ENCODE peak calls at places on chromosomes 6 and 20, in ten cellular contexts. One of them, this sample, is unnamed.

GRCh38 chr6:88517737-88518136 is 351.6 kb upstream of the CNR1 start:
- DNase-seq in activated CD4-positive, CD25-positive, alpha-beta regulatory T cell: no peak
- DNase-seq in activated T-helper 2 cell treated with anti-CD3 and anti-CD28 coated beads, Interferon-gamma antibody, Interleukin-2, Interleukin-4, amounts not matched to agents 10 μg/mL and 5 μg/mL and 100 μg/mL, durations not matched to agents 14 hours and 24 hours and 36 hours: no peak
- DNase-seq in NCI-H460: no peak
- DNase-seq in A172: no peak
- DNase-seq in ELR: peak; percentile 19
- DNase-seq in NCI-H1092: no peak
- DNase-seq in activated T-helper 1 cell treated with anti-CD3 and anti-CD28 coated beads, Interleukin-12 subunit alpha, Interleukin-12 subunit beta, Interleukin-2, Interleukin-4 antibody, amounts not matched to agents 30 ng/mL and 10 ng/mL and 1 ng/mL, durations not matched to agents 14 hours and 24 hours and 36 hours: no peak
- DNase-seq in HCEC 1CT: peak; percentile 10
- DNase-seq in B cell: no peak
- DNase-seq in this sample: no peak

GRCh38 chr20:41364236-41364855 is 2.3 kb downstream of the EMILIN3 start:
- DNase-seq in activated CD4-positive, CD25-positive, alpha-beta regulatory T cell: no peak
- DNase-seq in activated T-helper 2 cell treated with anti-CD3 and anti-CD28 coated beads, Interferon-gamma antibody, Interleukin-2, Interleukin-4, amounts not matched to agents 10 μg/mL and 5 μg/mL and 100 μg/mL, durations not matched to agents 14 hours and 24 hours and 36 hours: no peak
- DNase-seq in NCI-H460: no peak
- DNase-seq in A172: no peak
- DNase-seq in ELR: no peak
- DNase-seq in NCI-H1092: no peak
- DNase-seq in activated T-helper 1 cell treated with anti-CD3 and anti-CD28 coated beads, Interleukin-12 subunit alpha, Interleukin-12 subunit beta, Interleukin-2, Interleukin-4 antibody, amounts not matched to agents 30 ng/mL and 10 ng/mL and 1 ng/mL, durations not matched to agents 14 hours and 24 hours and 36 hours: no peak
- DNase-seq in HCEC 1CT: no peak
- DNase-seq in B cell: no peak
- DNase-seq in this sample: no peak

GRCh38 chr6:107114213-107114871 is 973 bp downstream of the BEND3 start:
- DNase-seq in activated CD4-positive, CD25-positive, alpha-beta regulatory T cell: peak; percentile 38
- DNase-seq in activated T-helper 2 cell treated with anti-CD3 and anti-CD28 coated beads, Interferon-gamma antibody, Interleukin-2, Interleukin-4, amounts not matched to agents 10 μg/mL and 5 μg/mL and 100 μg/mL, durations not matched to agents 14 hours and 24 hours and 36 hours: peak; percentile 69
- DNase-seq in NCI-H460: peak; percentile 65
- DNase-seq in A172: peak; percentile 57
- DNase-seq in ELR: peak; percentile 87
- DNase-seq in NCI-H1092: peak; percentile 82
- DNase-seq in activated T-helper 1 cell treated with anti-CD3 and anti-CD28 coated beads, Interleukin-12 subunit alpha, Interleukin-12 subunit beta, Interleukin-2, Interleukin-4 antibody, amounts not matched to agents 30 ng/mL and 10 ng/mL and 1 ng/mL, durations not matched to agents 14 hours and 24 hours and 36 hours: peak; percentile 70
- DNase-seq in HCEC 1CT: peak; percentile 79
- DNase-seq in B cell: peak; percentile 69
- DNase-seq in this sample: peak; percentile 91

GRCh38 chr6:138689849-138690248 is 83.7 kb upstream of the CCDC28A start:
- DNase-seq in activated CD4-positive, CD25-positive, alpha-beta regulatory T cell: no peak
- DNase-seq in activated T-helper 2 cell treated with anti-CD3 and anti-CD28 coated beads, Interferon-gamma antibody, Interleukin-2, Interleukin-4, amounts not matched to agents 10 μg/mL and 5 μg/mL and 100 μg/mL, durations not matched to agents 14 hours and 24 hours and 36 hours: no peak
- DNase-seq in NCI-H460: no peak
- DNase-seq in A172: no peak
- DNase-seq in ELR: no peak
- DNase-seq in NCI-H1092: no peak
- DNase-seq in activated T-helper 1 cell treated with anti-CD3 and anti-CD28 coated beads, Interleukin-12 subunit alpha, Interleukin-12 subunit beta, Interleukin-2, Interleukin-4 antibody, amounts not matched to agents 30 ng/mL and 10 ng/mL and 1 ng/mL, durations not matched to agents 14 hours and 24 hours and 36 hours: no peak
- DNase-seq in HCEC 1CT: no peak
- DNase-seq in B cell: no peak
- DNase-seq in this sample: no peak

GRCh38 chr20:10074513-10074912 is 39.7 kb downstream of the ANKEF1 start:
- DNase-seq in activated CD4-positive, CD25-positive, alpha-beta regulatory T cell: no peak
- DNase-seq in activated T-helper 2 cell treated with anti-CD3 and anti-CD28 coated beads, Interferon-gamma antibody, Interleukin-2, Interleukin-4, amounts not matched to agents 10 μg/mL and 5 μg/mL and 100 μg/mL, durations not matched to agents 14 hours and 24 hours and 36 hours: no peak
- DNase-seq in NCI-H460: peak; percentile 38
- DNase-seq in A172: peak; percentile 91
- DNase-seq in ELR: peak; percentile 96
- DNase-seq in NCI-H1092: no peak
- DNase-seq in activated T-helper 1 cell treated with anti-CD3 and anti-CD28 coated beads, Interleukin-12 subunit alpha, Interleukin-12 subunit beta, Interleukin-2, Interleukin-4 antibody, amounts not matched to agents 30 ng/mL and 10 ng/mL and 1 ng/mL, durations not matched to agents 14 hours and 24 hours and 36 hours: no peak
- DNase-seq in HCEC 1CT: peak; percentile 94
- DNase-seq in B cell: no peak
- DNase-seq in this sample: no peak

GRCh38 chr6:33585403-33586107 is 5.5 kb upstream of the BAK1 start:
- DNase-seq in activated CD4-positive, CD25-positive, alpha-beta regulatory T cell: peak; percentile 61
- DNase-seq in activated T-helper 2 cell treated with anti-CD3 and anti-CD28 coated beads, Interferon-gamma antibody, Interleukin-2, Interleukin-4, amounts not matched to agents 10 μg/mL and 5 μg/mL and 100 μg/mL, durations not matched to agents 14 hours and 24 hours and 36 hours: peak; percentile 83
- DNase-seq in NCI-H460: peak; percentile 68
- DNase-seq in A172: peak; percentile 73
- DNase-seq in ELR: peak; percentile 86
- DNase-seq in NCI-H1092: peak; percentile 47
- DNase-seq in activated T-helper 1 cell treated with anti-CD3 and anti-CD28 coated beads, Interleukin-12 subunit alpha, Interleukin-12 subunit beta, Interleukin-2, Interleukin-4 antibody, amounts not matched to agents 30 ng/mL and 10 ng/mL and 1 ng/mL, durations not matched to agents 14 hours and 24 hours and 36 hours: peak; percentile 85
- DNase-seq in HCEC 1CT: peak; percentile 40
- DNase-seq in B cell: peak; percentile 88
- DNase-seq in this sample: peak; percentile 86

GRCh38 chr20:54559890-54560289 is 84.5 kb downstream of the DOK5 start:
- DNase-seq in activated CD4-positive, CD25-positive, alpha-beta regulatory T cell: no peak
- DNase-seq in activated T-helper 2 cell treated with anti-CD3 and anti-CD28 coated beads, Interferon-gamma antibody, Interleukin-2, Interleukin-4, amounts not matched to agents 10 μg/mL and 5 μg/mL and 100 μg/mL, durations not matched to agents 14 hours and 24 hours and 36 hours: no peak
- DNase-seq in NCI-H460: no peak
- DNase-seq in A172: no peak
- DNase-seq in ELR: no peak
- DNase-seq in NCI-H1092: no peak
- DNase-seq in activated T-helper 1 cell treated with anti-CD3 and anti-CD28 coated beads, Interleukin-12 subunit alpha, Interleukin-12 subunit beta, Interleukin-2, Interleukin-4 antibody, amounts not matched to agents 30 ng/mL and 10 ng/mL and 1 ng/mL, durations not matched to agents 14 hours and 24 hours and 36 hours: no peak
- DNase-seq in HCEC 1CT: no peak
- DNase-seq in B cell: no peak
- DNase-seq in this sample: no peak

GRCh38 chr6:24922854-24923253 is 12.9 kb downstream of the RIPOR2 start:
- DNase-seq in activated CD4-positive, CD25-positive, alpha-beta regulatory T cell: no peak
- DNase-seq in activated T-helper 2 cell treated with anti-CD3 and anti-CD28 coated beads, Interferon-gamma antibody, Interleukin-2, Interleukin-4, amounts not matched to agents 10 μg/mL and 5 μg/mL and 100 μg/mL, durations not matched to agents 14 hours and 24 hours and 36 hours: no peak
- DNase-seq in NCI-H460: no peak
- DNase-seq in A172: no peak
- DNase-seq in ELR: no peak
- DNase-seq in NCI-H1092: no peak
- DNase-seq in activated T-helper 1 cell treated with anti-CD3 and anti-CD28 coated beads, Interleukin-12 subunit alpha, Interleukin-12 subunit beta, Interleukin-2, Interleukin-4 antibody, amounts not matched to agents 30 ng/mL and 10 ng/mL and 1 ng/mL, durations not matched to agents 14 hours and 24 hours and 36 hours: no peak
- DNase-seq in HCEC 1CT: no peak
- DNase-seq in B cell: no peak
- DNase-seq in this sample: no peak

GRCh38 chr20:61702246-61702645 is 363.4 kb downstream of the TAF4 start:
- DNase-seq in activated CD4-positive, CD25-positive, alpha-beta regulatory T cell: no peak
- DNase-seq in activated T-helper 2 cell treated with anti-CD3 and anti-CD28 coated beads, Interferon-gamma antibody, Interleukin-2, Interleukin-4, amounts not matched to agents 10 μg/mL and 5 μg/mL and 100 μg/mL, durations not matched to agents 14 hours and 24 hours and 36 hours: no peak
- DNase-seq in NCI-H460: no peak
- DNase-seq in A172: no peak
- DNase-seq in ELR: no peak
- DNase-seq in NCI-H1092: no peak
- DNase-seq in activated T-helper 1 cell treated with anti-CD3 and anti-CD28 coated beads, Interleukin-12 subunit alpha, Interleukin-12 subunit beta, Interleukin-2, Interleukin-4 antibody, amounts not matched to agents 30 ng/mL and 10 ng/mL and 1 ng/mL, durations not matched to agents 14 hours and 24 hours and 36 hours: no peak
- DNase-seq in HCEC 1CT: no peak
- DNase-seq in B cell: no peak
- DNase-seq in this sample: no peak

GRCh38 chr20:47501117-47501482 is 587 bp upstream of the NCOA3 start:
- DNase-seq in activated CD4-positive, CD25-positive, alpha-beta regulatory T cell: no peak
- DNase-seq in activated T-helper 2 cell treated with anti-CD3 and anti-CD28 coated beads, Interferon-gamma antibody, Interleukin-2, Interleukin-4, amounts not matched to agents 10 μg/mL and 5 μg/mL and 100 μg/mL, durations not matched to agents 14 hours and 24 hours and 36 hours: no peak
- DNase-seq in NCI-H460: peak; percentile 17
- DNase-seq in A172: no peak
- DNase-seq in ELR: no peak
- DNase-seq in NCI-H1092: no peak
- DNase-seq in activated T-helper 1 cell treated with anti-CD3 and anti-CD28 coated beads, Interleukin-12 subunit alpha, Interleukin-12 subunit beta, Interleukin-2, Interleukin-4 antibody, amounts not matched to agents 30 ng/mL and 10 ng/mL and 1 ng/mL, durations not matched to agents 14 hours and 24 hours and 36 hours: no peak
- DNase-seq in HCEC 1CT: no peak
- DNase-seq in B cell: no peak
- DNase-seq in this sample: no peak

GRCh38 chr6:2556761-2557160 is 194.0 kb downstream of the MYLK4 start:
- DNase-seq in activated CD4-positive, CD25-positive, alpha-beta regulatory T cell: no peak
- DNase-seq in activated T-helper 2 cell treated with anti-CD3 and anti-CD28 coated beads, Interferon-gamma antibody, Interleukin-2, Interleukin-4, amounts not matched to agents 10 μg/mL and 5 μg/mL and 100 μg/mL, durations not matched to agents 14 hours and 24 hours and 36 hours: no peak
- DNase-seq in NCI-H460: no peak
- DNase-seq in A172: no peak
- DNase-seq in ELR: no peak
- DNase-seq in NCI-H1092: no peak
- DNase-seq in activated T-helper 1 cell treated with anti-CD3 and anti-CD28 coated beads, Interleukin-12 subunit alpha, Interleukin-12 subunit beta, Interleukin-2, Interleukin-4 antibody, amounts not matched to agents 30 ng/mL and 10 ng/mL and 1 ng/mL, durations not matched to agents 14 hours and 24 hours and 36 hours: no peak
- DNase-seq in HCEC 1CT: no peak
- DNase-seq in B cell: no peak
- DNase-seq in this sample: no peak

GRCh38 chr20:4167261-4168004 is 152.1 kb upstream of the RNF24 start:
- DNase-seq in activated CD4-positive, CD25-positive, alpha-beta regulatory T cell: no peak
- DNase-seq in activated T-helper 2 cell treated with anti-CD3 and anti-CD28 coated beads, Interferon-gamma antibody, Interleukin-2, Interleukin-4, amounts not matched to agents 10 μg/mL and 5 μg/mL and 100 μg/mL, durations not matched to agents 14 hours and 24 hours and 36 hours: no peak
- DNase-seq in NCI-H460: no peak
- DNase-seq in A172: no peak
- DNase-seq in ELR: no peak
- DNase-seq in NCI-H1092: no peak
- DNase-seq in activated T-helper 1 cell treated with anti-CD3 and anti-CD28 coated beads, Interleukin-12 subunit alpha, Interleukin-12 subunit beta, Interleukin-2, Interleukin-4 antibody, amounts not matched to agents 30 ng/mL and 10 ng/mL and 1 ng/mL, durations not matched to agents 14 hours and 24 hours and 36 hours: no peak
- DNase-seq in HCEC 1CT: no peak
- DNase-seq in B cell: no peak
- DNase-seq in this sample: no peak

GRCh38 chr6:21634582-21634981 is 41.0 kb downstream of the SOX4 start:
- DNase-seq in activated CD4-positive, CD25-positive, alpha-beta regulatory T cell: no peak
- DNase-seq in activated T-helper 2 cell treated with anti-CD3 and anti-CD28 coated beads, Interferon-gamma antibody, Interleukin-2, Interleukin-4, amounts not matched to agents 10 μg/mL and 5 μg/mL and 100 μg/mL, durations not matched to agents 14 hours and 24 hours and 36 hours: no peak
- DNase-seq in NCI-H460: peak; percentile 48
- DNase-seq in A172: peak; percentile 79
- DNase-seq in ELR: peak; percentile 75
- DNase-seq in NCI-H1092: no peak
- DNase-seq in activated T-helper 1 cell treated with anti-CD3 and anti-CD28 coated beads, Interleukin-12 subunit alpha, Interleukin-12 subunit beta, Interleukin-2, Interleukin-4 antibody, amounts not matched to agents 30 ng/mL and 10 ng/mL and 1 ng/mL, durations not matched to agents 14 hours and 24 hours and 36 hours: no peak
- DNase-seq in HCEC 1CT: peak; percentile 97
- DNase-seq in B cell: no peak
- DNase-seq in this sample: no peak

GRCh38 chr20:35588397-35588796 is 27.2 kb upstream of the SPAG4 start:
- DNase-seq in activated CD4-positive, CD25-positive, alpha-beta regulatory T cell: no peak
- DNase-seq in activated T-helper 2 cell treated with anti-CD3 and anti-CD28 coated beads, Interferon-gamma antibody, Interleukin-2, Interleukin-4, amounts not matched to agents 10 μg/mL and 5 μg/mL and 100 μg/mL, durations not matched to agents 14 hours and 24 hours and 36 hours: no peak
- DNase-seq in NCI-H460: no peak
- DNase-seq in A172: no peak
- DNase-seq in ELR: no peak
- DNase-seq in NCI-H1092: no peak
- DNase-seq in activated T-helper 1 cell treated with anti-CD3 and anti-CD28 coated beads, Interleukin-12 subunit alpha, Interleukin-12 subunit beta, Interleukin-2, Interleukin-4 antibody, amounts not matched to agents 30 ng/mL and 10 ng/mL and 1 ng/mL, durations not matched to agents 14 hours and 24 hours and 36 hours: no peak
- DNase-seq in HCEC 1CT: no peak
- DNase-seq in B cell: no peak
- DNase-seq in this sample: no peak

GRCh38 chr6:36612101-36612625 is 18.0 kb downstream of the SRSF3 start:
- DNase-seq in activated CD4-positive, CD25-positive, alpha-beta regulatory T cell: no peak
- DNase-seq in activated T-helper 2 cell treated with anti-CD3 and anti-CD28 coated beads, Interferon-gamma antibody, Interleukin-2, Interleukin-4, amounts not matched to agents 10 μg/mL and 5 μg/mL and 100 μg/mL, durations not matched to agents 14 hours and 24 hours and 36 hours: no peak
- DNase-seq in NCI-H460: no peak
- DNase-seq in A172: no peak
- DNase-seq in ELR: no peak
- DNase-seq in NCI-H1092: no peak
- DNase-seq in activated T-helper 1 cell treated with anti-CD3 and anti-CD28 coated beads, Interleukin-12 subunit alpha, Interleukin-12 subunit beta, Interleukin-2, Interleukin-4 antibody, amounts not matched to agents 30 ng/mL and 10 ng/mL and 1 ng/mL, durations not matched to agents 14 hours and 24 hours and 36 hours: no peak
- DNase-seq in HCEC 1CT: no peak
- DNase-seq in B cell: no peak
- DNase-seq in this sample: no peak

GRCh38 chr20:6692566-6693168 is 74.8 kb upstream of the BMP2 start:
- DNase-seq in activated CD4-positive, CD25-positive, alpha-beta regulatory T cell: no peak
- DNase-seq in activated T-helper 2 cell treated with anti-CD3 and anti-CD28 coated beads, Interferon-gamma antibody, Interleukin-2, Interleukin-4, amounts not matched to agents 10 μg/mL and 5 μg/mL and 100 μg/mL, durations not matched to agents 14 hours and 24 hours and 36 hours: no peak
- DNase-seq in NCI-H460: no peak
- DNase-seq in A172: no peak
- DNase-seq in ELR: no peak
- DNase-seq in NCI-H1092: no peak
- DNase-seq in activated T-helper 1 cell treated with anti-CD3 and anti-CD28 coated beads, Interleukin-12 subunit alpha, Interleukin-12 subunit beta, Interleukin-2, Interleukin-4 antibody, amounts not matched to agents 30 ng/mL and 10 ng/mL and 1 ng/mL, durations not matched to agents 14 hours and 24 hours and 36 hours: no peak
- DNase-seq in HCEC 1CT: peak; percentile 32
- DNase-seq in B cell: no peak
- DNase-seq in this sample: no peak